ENCODE peak calls at places on chromosomes 1 and 21, in ten cellular contexts. One of them, this sample, is unnamed.

GRCh38 chr1:226417830-226418546 is 10.1 kb upstream of the PARP1 start:
- DNase-seq in head of caudate nucleus: no peak
- DNase-seq in fibroblast of the aortic adventitia: no peak
- DNase-seq in caudate nucleus: no peak
- DNase-seq in NCI-H1048: no peak
- DNase-seq in T follicular helper cell: no peak
- DNase-seq in MM.1S: no peak
- DNase-seq in AG08396: no peak
- DNase-seq in ELR: no peak
- DNase-seq in AG09319: no peak
- DNase-seq in this sample: no peak

GRCh38 chr1:100538935-100539835 is 1.2 kb downstream of the GPR88 start:
- DNase-seq in head of caudate nucleus: no peak
- DNase-seq in fibroblast of the aortic adventitia: no peak
- DNase-seq in caudate nucleus: no peak
- DNase-seq in NCI-H1048: no peak
- DNase-seq in T follicular helper cell: no peak
- DNase-seq in MM.1S: peak
- DNase-seq in AG08396: peak
- DNase-seq in ELR: peak
- DNase-seq in AG09319: no peak
- DNase-seq in this sample: no peak

GRCh38 chr1:87718241-87718950 is 389.7 kb downstream of the LMO4 start:
- DNase-seq in head of caudate nucleus: no peak
- DNase-seq in fibroblast of the aortic adventitia: no peak
- DNase-seq in caudate nucleus: no peak
- DNase-seq in NCI-H1048: peak
- DNase-seq in T follicular helper cell: no peak
- DNase-seq in MM.1S: no peak
- DNase-seq in AG08396: no peak
- DNase-seq in ELR: no peak
- DNase-seq in AG09319: no peak
- DNase-seq in this sample: no peak

GRCh38 chr21:25370311-25370744 is 237.0 kb downstream of the MRPL39 start:
- DNase-seq in head of caudate nucleus: no peak
- DNase-seq in fibroblast of the aortic adventitia: peak
- DNase-seq in caudate nucleus: no peak
- DNase-seq in NCI-H1048: no peak
- DNase-seq in T follicular helper cell: no peak
- DNase-seq in MM.1S: no peak
- DNase-seq in AG08396: peak
- DNase-seq in ELR: peak
- DNase-seq in AG09319: peak
- DNase-seq in this sample: no peak

GRCh38 chr1:55140546-55140983 is 74.6 kb downstream of the USP24 start:
- DNase-seq in head of caudate nucleus: peak
- DNase-seq in fibroblast of the aortic adventitia: peak
- DNase-seq in caudate nucleus: peak
- DNase-seq in NCI-H1048: peak
- DNase-seq in T follicular helper cell: peak
- DNase-seq in MM.1S: peak
- DNase-seq in AG08396: peak
- DNase-seq in ELR: peak
- DNase-seq in AG09319: peak
- DNase-seq in this sample: peak

GRCh38 chr1:192571706-192572105 is 3.9 kb upstream of the RGS1 start:
- DNase-seq in head of caudate nucleus: no peak
- DNase-seq in fibroblast of the aortic adventitia: no peak
- DNase-seq in caudate nucleus: no peak
- DNase-seq in NCI-H1048: no peak
- DNase-seq in T follicular helper cell: no peak
- DNase-seq in MM.1S: no peak
- DNase-seq in AG08396: no peak
- DNase-seq in ELR: no peak
- DNase-seq in AG09319: no peak
- DNase-seq in this sample: no peak

GRCh38 chr1:100627018-100627716 is 89.2 kb downstream of the GPR88 start:
- DNase-seq in head of caudate nucleus: no peak
- DNase-seq in fibroblast of the aortic adventitia: peak
- DNase-seq in caudate nucleus: no peak
- DNase-seq in NCI-H1048: no peak
- DNase-seq in T follicular helper cell: no peak
- DNase-seq in MM.1S: no peak
- DNase-seq in AG08396: peak
- DNase-seq in ELR: peak
- DNase-seq in AG09319: peak
- DNase-seq in this sample: no peak

GRCh38 chr21:35743571-35743970 is 316.8 kb downstream of the SETD4 start:
- DNase-seq in head of caudate nucleus: no peak
- DNase-seq in fibroblast of the aortic adventitia: no peak
- DNase-seq in caudate nucleus: no peak
- DNase-seq in NCI-H1048: no peak
- DNase-seq in T follicular helper cell: no peak
- DNase-seq in MM.1S: no peak
- DNase-seq in AG08396: no peak
- DNase-seq in ELR: peak
- DNase-seq in AG09319: no peak
- DNase-seq in this sample: no peak

GRCh38 chr1:199751524-199751923 is 276.0 kb upstream of the NR5A2 start:
- DNase-seq in head of caudate nucleus: no peak
- DNase-seq in fibroblast of the aortic adventitia: no peak
- DNase-seq in caudate nucleus: no peak
- DNase-seq in NCI-H1048: no peak
- DNase-seq in T follicular helper cell: no peak
- DNase-seq in MM.1S: no peak
- DNase-seq in AG08396: no peak
- DNase-seq in ELR: no peak
- DNase-seq in AG09319: no peak
- DNase-seq in this sample: no peak

GRCh38 chr1:36871146-36871971 is 163.0 kb downstream of the GRIK3 start:
- DNase-seq in head of caudate nucleus: peak
- DNase-seq in fibroblast of the aortic adventitia: no peak
- DNase-seq in caudate nucleus: peak
- DNase-seq in NCI-H1048: no peak
- DNase-seq in T follicular helper cell: no peak
- DNase-seq in MM.1S: no peak
- DNase-seq in AG08396: no peak
- DNase-seq in ELR: no peak
- DNase-seq in AG09319: no peak
- DNase-seq in this sample: no peak

GRCh38 chr1:27382950-27383627 is at the start of gene CD164L2:
- DNase-seq in head of caudate nucleus: no peak
- DNase-seq in fibroblast of the aortic adventitia: no peak
- DNase-seq in caudate nucleus: no peak
- DNase-seq in NCI-H1048: peak
- DNase-seq in T follicular helper cell: peak
- DNase-seq in MM.1S: no peak
- DNase-seq in AG08396: no peak
- DNase-seq in ELR: no peak
- DNase-seq in AG09319: no peak
- DNase-seq in this sample: no peak

GRCh38 chr1:78237364-78237916 is 191.7 kb downstream of the GIPC2 start:
- DNase-seq in head of caudate nucleus: no peak
- DNase-seq in fibroblast of the aortic adventitia: no peak
- DNase-seq in caudate nucleus: no peak
- DNase-seq in NCI-H1048: no peak
- DNase-seq in T follicular helper cell: no peak
- DNase-seq in MM.1S: no peak
- DNase-seq in AG08396: no peak
- DNase-seq in ELR: no peak
- DNase-seq in AG09319: no peak
- DNase-seq in this sample: no peak

GRCh38 chr1:32349211-32349708 is 13.0 kb downstream of the FAM229A start:
- DNase-seq in head of caudate nucleus: no peak
- DNase-seq in fibroblast of the aortic adventitia: no peak
- DNase-seq in caudate nucleus: no peak
- DNase-seq in NCI-H1048: no peak
- DNase-seq in T follicular helper cell: no peak
- DNase-seq in MM.1S: no peak
- DNase-seq in AG08396: peak
- DNase-seq in ELR: peak
- DNase-seq in AG09319: no peak
- DNase-seq in this sample: no peak

This sample was measured in uterus.